ENCODE peak calls at places on chromosomes 7 and 10, in seven cellular contexts. Y, H, U, P, T, Z and F are unnamed samples.

GRCh38 chr7:91630581-91631370 is 249.7 kb downstream of the MTERF1 start:
- DNase-seq in H (no peak), T (no peak), U (no peak), Y (no peak), Z (no peak), P (no peak), F (no peak)

GRCh38 chr7:112726076-112726475 is 64.1 kb downstream of the TMEM168 start:
- DNase-seq in Z (no peak), P (no peak), T (no peak), Y (no peak), U (no peak), H (no peak), F (peak; percentile 42)

GRCh38 chr10:274866-275265 is 139.6 kb downstream of the ZMYND11 start:
- DNase-seq in T (no peak), H (no peak), P (no peak), U (no peak), Z (no peak), Y (no peak), F (no peak)

GRCh38 chr7:155816996-155817395 is 4.7 kb upstream of the SHH start:
- DNase-seq in H (no peak), Y (no peak), T (no peak), P (no peak), U (peak; percentile 47), Z (no peak), F (no peak)

GRCh38 chr7:16891874-16892620 is 10.3 kb upstream of the AGR3 start:
- DNase-seq in Z (no peak), H (no peak), Y (no peak), U (no peak), T (no peak), P (no peak), F (no peak)

GRCh38 chr7:43674559-43675436 is 54.5 kb downstream of the COA1 start:
- DNase-seq in U (no peak), T (no peak), Y (peak; percentile 86), P (no peak), H (peak; percentile 49), Z (no peak), F (no peak)

GRCh38 chr10:47023237-47024045 is 112.2 kb downstream of the PTPN20 start:
- DNase-seq in Z (no peak), T (no peak), H (no peak), Y (no peak), P (no peak), U (no peak), F (no peak)

GRCh38 chr10:113071446-113071845 is 121.4 kb downstream of the TCF7L2 start:
- DNase-seq in T (peak; percentile 56), Z (peak; percentile 37), U (no peak), H (no peak), P (no peak), Y (no peak), F (no peak)

GRCh38 chr10:69377936-69378335 is 38.8 kb downstream of the TACR2 start:
- DNase-seq in T (no peak), Z (no peak), U (no peak), P (no peak), Y (peak; percentile 56), H (no peak), F (no peak)

GRCh38 chr7:34153680-34154270 is 248.4 kb downstream of the BMPER start:
- DNase-seq in U (no peak), Z (no peak), P (no peak), T (no peak), H (no peak), Y (peak; percentile 72), F (no peak)

GRCh38 chr10:65394898-65395297 is 1530.9 kb upstream of the LRRTM3 start:
- DNase-seq in P (no peak), T (no peak), Z (no peak), U (no peak), H (peak; percentile 53), Y (peak; percentile 53), F (no peak)

GRCh38 chr7:114793155-114793849 is 128.6 kb upstream of the MDFIC start:
- DNase-seq in P (no peak), Y (no peak), Z (no peak), U (no peak), H (no peak), T (no peak), F (no peak)

GRCh38 chr10:4771554-4772201 is 54.3 kb upstream of the AKR1E2 start:
- DNase-seq in H (peak; percentile 68), Y (peak; percentile 55), P (no peak), U (no peak), Z (no peak), T (no peak), F (no peak)

GRCh38 chr10:86289577-86289868 is 77.1 kb downstream of the GRID1 start:
- DNase-seq in Z (no peak), T (no peak), U (no peak), H (no peak), Y (no peak), P (no peak), F (peak; percentile 7)
- H3K36me3 ChIP-seq in Z (no peaks in the 10 kb centered on the region), T (no peaks in the 10 kb centered on the region), U (no peaks in the 10 kb centered on the region), H (no peaks in the 10 kb centered on the region), Y (no peaks in the 10 kb centered on the region), P (no peaks in the 10 kb centered on the region), F (no peaks in the 10 kb centered on the region)

GRCh38 chr7:27143022-27143949 is at the start of gene HOXA5:
- DNase-seq in U (peak; percentile 71), H (no peak), Z (no peak), P (peak; percentile 94), Y (peak; percentile 100), T (peak; percentile 67), F (peak; percentile 78)

GRCh38 chr7:27142562-27143021 is 889 bp downstream of the HOXA5 start:
- DNase-seq in T (no peak), Z (no peak), H (no peak), Y (no peak), P (no peak), U (no peak), F (no peak)

GRCh38 chr7:27145167-27145883 is 1.8 kb upstream of the HOXA5 start:
- DNase-seq in H (no peak), Z (no peak), U (peak; percentile 66), Y (no peak), P (peak; percentile 14), T (no peak), F (no peak)

GRCh38 chr7:27144799-27145166 is 1.3 kb upstream of the HOXA5 start:
- DNase-seq in P (no peak), U (no peak), Y (no peak), T (no peak), H (no peak), Z (no peak), F (no peak)

DNA sequence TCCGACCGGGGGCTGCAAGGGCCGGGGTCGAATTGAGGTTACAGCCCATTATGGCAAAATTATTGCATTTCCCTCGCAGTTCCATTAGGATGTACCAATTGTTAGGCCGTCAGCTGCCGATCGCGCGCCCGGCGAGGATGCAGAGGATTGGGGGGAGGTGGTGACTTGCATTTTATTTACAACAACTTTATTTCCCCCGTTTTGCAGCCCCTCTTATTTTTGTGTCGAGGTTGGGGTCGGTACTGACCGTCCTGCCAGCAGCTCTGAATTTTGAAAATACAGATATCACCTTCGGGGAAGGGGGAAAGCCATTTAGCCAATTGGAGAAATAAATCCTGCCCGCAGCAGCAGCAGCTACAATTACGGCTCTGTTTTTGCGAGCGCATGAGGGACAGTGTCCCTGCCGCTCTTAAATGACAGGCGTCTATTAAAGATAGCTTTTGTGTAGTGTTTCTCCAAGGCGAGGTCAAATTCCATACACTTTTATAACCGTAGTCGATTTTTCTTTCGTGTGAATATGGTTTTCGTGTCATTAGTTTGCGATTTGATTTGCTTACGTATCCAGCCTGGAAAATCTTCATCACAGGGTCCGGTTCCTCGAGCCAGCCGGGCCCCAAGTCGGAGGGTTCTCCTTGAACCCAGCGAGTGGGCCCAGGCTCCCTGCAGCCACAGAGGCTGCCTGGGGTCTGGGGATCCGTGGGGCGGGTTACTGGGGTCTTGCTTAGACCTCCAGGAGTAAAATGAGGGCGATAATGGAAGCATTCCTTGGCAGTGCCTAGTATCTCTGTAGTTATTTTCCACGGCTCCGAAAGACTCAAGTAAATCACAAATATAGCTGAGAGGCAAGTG is 693 bp upstream of the HOXA5 start:
- DNase-seq in Z (no peak), U (no peak), Y (peak; percentile 76), T (no peak), H (no peak), P (peak; percentile 17), F (no peak)
- TF ChIP-seq CTCF in Z (no peak), U (no peak), Y (no peak), T (no peak), H (no peak), P (no peak), F (no peak)

GRCh38 chr10:28179006-28179405 is 123.9 kb downstream of the MPP7 start:
- DNase-seq in H (no peak), P (no peak), U (no peak), Y (peak; percentile 9), T (no peak), Z (no peak), F (no peak)
- H3K27ac ChIP-seq in H (no peak overlapping the region), P (no peak overlapping the region), U (no peak overlapping the region), Y (no peak overlapping the region), T (no peak overlapping the region), Z (peak overlapping the region; percentile 70), F (no peak overlapping the region)

GRCh38 chr10:79273603-79274002 is 73.7 kb upstream of the PPIF start:
- DNase-seq in Z (no peak), T (peak; percentile 59), Y (peak; percentile 35), U (no peak), P (no peak), H (no peak), F (no peak)

GRCh38 chr10:79274279-79275104 is 72.8 kb upstream of the PPIF start:
- DNase-seq in Z (peak; percentile 75), U (peak; percentile 93), T (peak; percentile 45), H (no peak), Y (peak; percentile 61), P (peak; percentile 80), F (peak; percentile 77)

GRCh38 chr10:79269969-79270368 is 77.3 kb upstream of the PPIF start:
- DNase-seq in Y (no peak), Z (no peak), T (no peak), H (no peak), P (no peak), U (no peak), F (no peak)

GRCh38 chr10:79270471-79271246 is 76.6 kb upstream of the PPIF start:
- DNase-seq in H (no peak), T (no peak), Y (no peak), Z (peak; percentile 55), P (no peak), U (peak; percentile 85), F (peak; percentile 72)

DNA sequence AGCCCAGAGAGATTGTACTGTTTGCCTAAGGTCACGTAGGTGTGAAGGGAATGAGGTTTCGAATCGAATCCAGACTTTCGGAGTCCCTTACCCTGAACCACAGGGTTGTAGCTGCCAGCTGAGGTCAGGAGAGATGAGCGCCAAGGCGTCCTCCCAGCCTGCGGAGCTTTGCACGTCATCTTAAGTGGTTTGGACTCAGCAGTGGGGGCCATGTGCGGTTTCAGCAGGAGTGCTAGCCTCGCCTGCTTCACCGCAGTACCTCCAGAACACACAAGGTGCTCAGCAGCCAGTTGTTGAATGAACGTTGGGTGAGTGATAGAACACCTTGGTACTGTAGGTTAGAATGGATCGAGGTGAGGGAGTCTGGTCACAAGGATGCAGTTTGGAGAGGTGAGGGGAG is 74.9 kb upstream of the PPIF start:
- DNase-seq in U (no peak), T (no peak), Z (no peak), Y (no peak), H (no peak), P (no peak), F (no peak)
- H3K36me3 ChIP-seq in U (peaks cover 13% of the 10 kb centered on the region), T (no peaks in the 10 kb centered on the region), Z (no peaks in the 10 kb centered on the region), Y (peaks cover 15% of the 10 kb centered on the region), H (peaks cover 8% of the 10 kb centered on the region), P (no peaks in the 10 kb centered on the region), F (peaks cover 12% of the 10 kb centered on the region)

GRCh38 chr10:105679781-105680180 is 1038.7 kb downstream of the SORCS3 start:
- DNase-seq in Y (no peak), P (no peak), T (no peak), U (no peak), H (no peak), Z (no peak), F (no peak)
- TF ChIP-seq CTCF in Y (no peak), P (no peak), T (no peak), U (no peak), H (no peak), Z (no peak), F (no peak)